ENCODE peak calls at places on chromosomes 12 and 14, in six cellular contexts. C, D, A, G, Q and Y are unnamed samples.

GRCh38 chr12:15632708-15633107 is 156.5 kb downstream of the EPS8 start:
- DNase-seq in C (no peak), D (no peak), A (no peak), G (no peak), Q (no peak), Y (no peak)

GRCh38 chr14:60963761-60964160 is 17.1 kb downstream of the TRMT5 start:
- DNase-seq in C (no peak), D (no peak), A (no peak), G (no peak), Q (no peak), Y (no peak)

GRCh38 chr12:107359382-107359781 is 266.0 kb upstream of the CRY1 start:
- DNase-seq in C (peak), D (peak), A (no peak), G (no peak), Q (no peak), Y (no peak)

GRCh38 chr12:2286461-2287131 is 233.8 kb downstream of the CACNA1C start:
- DNase-seq in C (no peak), D (no peak), A (no peak), G (no peak), Q (peak), Y (peak)

GRCh38 chr14:75553761-75554160 is 24.7 kb upstream of the FLVCR2 start:
- DNase-seq in C (no peak), D (no peak), A (no peak), G (no peak), Q (peak), Y (no peak)

GRCh38 chr12:110669193-110669502 is 19.8 kb downstream of the HVCN1 start:
- DNase-seq in C (no peak), D (no peak), A (no peak), G (no peak), Q (no peak), Y (no peak)

GRCh38 chr14:73741386-73741875 is 27.2 kb upstream of the PNMA1 start:
- DNase-seq in C (peak), D (peak), A (no peak), G (peak), Q (peak), Y (peak)

GRCh38 chr12:50066402-50066801 is 9.0 kb downstream of the ASIC1 start:
- DNase-seq in C (peak), D (peak), A (no peak), G (no peak), Q (peak), Y (peak)

GRCh38 chr14:52080817-52081755 is 12.2 kb upstream of the NID2 start:
- DNase-seq in C (peak), D (peak), A (no peak), G (no peak), Q (peak), Y (peak)

GRCh38 chr12:52580496-52580895 is 6.9 kb upstream of the KRT74 start:
- DNase-seq in C (peak), D (no peak), A (no peak), G (no peak), Q (no peak), Y (no peak)

GRCh38 chr14:49512147-49512551 is 74.0 kb downstream of the RPS29 start:
- DNase-seq in C (no peak), D (peak), A (no peak), G (no peak), Q (no peak), Y (no peak)

GRCh38 chr14:105525861-105526780 is at the start of gene TMEM121:
- DNase-seq in C (peak), D (no peak), A (peak), G (no peak), Q (no peak), Y (no peak)

GRCh38 chr12:70555081-70555480 is 82.1 kb downstream of the PTPRB start:
- DNase-seq in C (peak), D (no peak), A (no peak), G (no peak), Q (no peak), Y (no peak)

GRCh38 chr14:94117856-94118255 is 7.3 kb downstream of the IFI27 start:
- DNase-seq in C (no peak), D (no peak), A (no peak), G (no peak), Q (no peak), Y (no peak)

GRCh38 chr12:114679452-114679875 is 4.5 kb downstream of the TBX3 start:
- DNase-seq in C (peak), D (peak), A (no peak), G (no peak), Q (peak), Y (no peak)

GRCh38 chr12:67632005-67632404 is 16.5 kb upstream of the DYRK2 start:
- DNase-seq in C (peak), D (no peak), A (no peak), G (no peak), Q (no peak), Y (no peak)

GRCh38 chr14:58876613-58877012 is 238.9 kb downstream of the DACT1 start:
- DNase-seq in C (no peak), D (peak), A (no peak), G (no peak), Q (peak), Y (no peak)

GRCh38 chr12:30026621-30027234 is 243.0 kb upstream of the TMTC1 start:
- DNase-seq in C (no peak), D (peak), A (no peak), G (no peak), Q (peak), Y (no peak)

GRCh38 chr12:56590237-56590830 is 39.8 kb downstream of the BAZ2A start:
- DNase-seq in C (peak), D (peak), A (no peak), G (no peak), Q (peak), Y (no peak)

GRCh38 chr14:21671371-21671770 is 2.2 kb downstream of the OR4E1 start:
- DNase-seq in C (no peak), D (no peak), A (no peak), G (no peak), Q (no peak), Y (no peak)

GRCh38 chr12:14811486-14811885 is 2.5 kb downstream of the SMCO3 start:
- DNase-seq in C (no peak), D (no peak), A (no peak), G (no peak), Q (no peak), Y (no peak)

GRCh38 chr14:69086537-69086936 is 66.4 kb downstream of the DCAF5 start:
- DNase-seq in C (no peak), D (no peak), A (no peak), G (no peak), Q (no peak), Y (peak)

GRCh38 chr14:100857923-100858837 is 32.3 kb downstream of the MEG3 start:
- DNase-seq in C (no peak), D (no peak), A (no peak), G (no peak), Q (no peak), Y (no peak)

GRCh38 chr12:2052861-2053674 is at the start of gene CACNA1C:
- DNase-seq in C (peak), D (peak), A (peak), G (no peak), Q (peak), Y (peak)

GRCh38 chr12:109650808-109651207 is 62.8 kb upstream of the FAM222A start:
- DNase-seq in C (no peak), D (no peak), A (no peak), G (no peak), Q (no peak), Y (no peak)

GRCh38 chr12:64670856-64671639 is 60.8 kb downstream of the RASSF3 start:
- DNase-seq in C (peak), D (peak), A (no peak), G (no peak), Q (peak), Y (peak)

GRCh38 chr12:115403689-115404088 is 719.7 kb upstream of the TBX3 start:
- DNase-seq in C (no peak), D (no peak), A (no peak), G (no peak), Q (no peak), Y (no peak)

GRCh38 chr14:94403312-94403711 is 14.9 kb upstream of the SERPINA1 start:
- DNase-seq in C (no peak), D (no peak), A (no peak), G (no peak), Q (no peak), Y (no peak)

GRCh38 chr12:131980263-131980662 is 30.5 kb downstream of the EP400 start:
- DNase-seq in C (no peak), D (peak), A (no peak), G (no peak), Q (peak), Y (no peak)

GRCh38 chr12:89919241-89919906 is 210.7 kb upstream of the ATP2B1 start:
- DNase-seq in C (no peak), D (no peak), A (no peak), G (no peak), Q (no peak), Y (peak)

GRCh38 chr12:113237748-113238147 is 16.5 kb downstream of the TPCN1 start:
- DNase-seq in C (no peak), D (no peak), A (no peak), G (no peak), Q (no peak), Y (no peak)

GRCh38 chr12:26185532-26186320 is 9.6 kb upstream of the SSPN start:
- DNase-seq in C (peak), D (no peak), A (no peak), G (no peak), Q (no peak), Y (peak)

GRCh38 chr14:97523936-97524335 is 726.8 kb downstream of the VRK1 start:
- DNase-seq in C (peak), D (no peak), A (no peak), G (no peak), Q (no peak), Y (peak)

GRCh38 chr12:132486576-132486975 is 3.4 kb upstream of the FBRSL1 start:
- DNase-seq in C (no peak), D (no peak), A (no peak), G (no peak), Q (no peak), Y (no peak)

GRCh38 chr12:26226629-26227375 is 31.4 kb downstream of the SSPN start:
- DNase-seq in C (peak), D (no peak), A (peak), G (peak), Q (peak), Y (peak)

GRCh38 chr14:69945905-69946304 is 66.7 kb downstream of the SMOC1 start:
- DNase-seq in C (no peak), D (no peak), A (no peak), G (no peak), Q (no peak), Y (no peak)

GRCh38 chr14:48937796-48938195 is 648.4 kb downstream of the RPS29 start:
- DNase-seq in C (peak), D (peak), A (peak), G (no peak), Q (peak), Y (no peak)

GRCh38 chr14:52013984-52014600 is 24.7 kb downstream of the RTRAF start:
- DNase-seq in C (peak), D (no peak), A (no peak), G (no peak), Q (no peak), Y (no peak)

GRCh38 chr14:77314043-77314442 is 6.6 kb downstream of the POMT2 start:
- DNase-seq in C (peak), D (peak), A (no peak), G (no peak), Q (peak), Y (peak)
- H4K8ac ChIP-seq in C (no peak), D (no peak), A (no peak), G (no peak), Q (no peak), Y (no peak)

GRCh38 chr12:6163554-6164060 is 36.6 kb upstream of the CD9 start:
- DNase-seq in C (no peak), D (no peak), A (no peak), G (no peak), Q (no peak), Y (no peak)
- H3K23ac ChIP-seq in C (no peak), D (no peak), A (no peak), G (no peak), Q (no peak), Y (no peak)

DNA sequence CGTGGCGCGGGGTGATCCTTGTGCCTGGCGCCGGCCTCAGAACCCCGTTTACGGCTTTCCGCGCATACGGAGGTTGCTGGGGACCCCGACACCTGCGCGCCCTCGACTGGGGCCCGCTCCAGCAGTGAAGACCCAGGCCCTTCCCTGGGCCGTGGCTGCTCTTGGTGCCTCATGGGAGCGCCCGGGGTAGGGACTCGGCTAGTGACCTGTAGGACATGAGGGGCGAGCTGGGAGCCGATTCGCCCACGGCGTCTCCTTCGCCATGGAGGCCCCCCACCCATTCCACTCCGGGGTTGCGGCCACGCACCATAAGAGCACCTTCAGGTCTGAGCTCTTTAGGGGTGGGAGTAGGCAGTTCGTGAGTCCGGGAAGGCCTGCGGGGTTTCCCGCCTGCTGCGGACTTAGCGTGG is 14.2 kb upstream of the PAX9 start:
- DNase-seq in C (no peak), D (no peak), A (no peak), G (no peak), Q (no peak), Y (no peak)
- H3K4me3 ChIP-seq in C (peak), D (peak), A (peak), G (peak), Q (peak), Y (peak)

DNA sequence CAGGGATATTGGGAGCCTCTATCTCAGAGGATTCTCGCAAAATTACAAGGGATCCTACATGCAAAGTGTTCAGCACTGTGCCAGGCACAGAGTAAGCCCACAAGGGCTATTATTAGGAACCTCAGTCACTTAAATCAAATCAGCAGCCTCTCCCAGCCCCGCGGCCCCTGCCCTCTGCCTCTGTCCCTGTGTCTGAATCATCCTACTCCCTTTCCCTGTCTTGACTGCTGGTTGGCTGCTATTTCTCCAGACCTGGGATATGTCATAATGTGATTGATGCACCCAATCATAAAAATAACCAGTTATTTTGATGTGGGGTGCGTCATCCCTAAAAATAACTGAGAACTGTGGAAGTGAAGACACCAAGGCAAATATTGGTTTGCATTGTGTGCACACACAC is 176.3 kb downstream of the KSR2 start:
- DNase-seq in C (no peak), D (no peak), A (no peak), G (no peak), Q (no peak), Y (no peak)
- H4K8ac ChIP-seq in C (no peak), D (no peak), A (no peak), G (no peak), Q (no peak), Y (no peak)

DNA sequence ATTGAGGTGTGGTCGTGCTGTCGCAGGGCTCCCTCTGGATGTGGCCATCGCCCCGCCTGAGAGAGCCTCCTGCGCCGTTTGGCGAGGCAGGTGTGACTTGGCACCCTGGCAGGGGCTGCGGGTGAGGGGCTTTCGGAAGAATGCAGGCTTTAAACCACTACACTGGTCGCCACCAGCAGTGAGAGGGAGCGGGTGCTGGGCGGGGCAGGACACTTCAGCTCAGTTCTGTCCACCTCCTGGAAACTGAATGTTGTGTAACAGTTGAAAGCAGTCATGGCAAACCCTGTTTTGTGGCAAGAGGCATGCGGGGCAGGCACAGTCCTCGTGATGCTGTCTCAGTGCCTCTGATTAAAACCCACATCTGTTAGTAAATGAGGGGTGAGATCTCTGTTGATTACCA is 55.9 kb downstream of the AACS start:
- DNase-seq in C (no peak), D (no peak), A (no peak), G (no peak), Q (no peak), Y (no peak)
- H3K23ac ChIP-seq in C (no peak), D (no peak), A (peak), G (no peak), Q (no peak), Y (no peak)

GRCh38 chr14:54675236-54676125 is 108.6 kb downstream of the SAMD4A start:
- DNase-seq in C (no peak), D (no peak), A (no peak), G (no peak), Q (no peak), Y (no peak)

GRCh38 chr14:54673193-54674121 is 106.5 kb downstream of the SAMD4A start:
- DNase-seq in C (peak), D (peak), A (no peak), G (no peak), Q (peak), Y (no peak)

GRCh38 chr14:54674342-54674741 is 107.4 kb downstream of the SAMD4A start:
- DNase-seq in C (no peak), D (no peak), A (no peak), G (no peak), Q (no peak), Y (no peak)

GRCh38 chr14:54680636-54681035 is 113.7 kb downstream of the SAMD4A start:
- DNase-seq in C (no peak), D (no peak), A (no peak), G (no peak), Q (no peak), Y (no peak)

DNA sequence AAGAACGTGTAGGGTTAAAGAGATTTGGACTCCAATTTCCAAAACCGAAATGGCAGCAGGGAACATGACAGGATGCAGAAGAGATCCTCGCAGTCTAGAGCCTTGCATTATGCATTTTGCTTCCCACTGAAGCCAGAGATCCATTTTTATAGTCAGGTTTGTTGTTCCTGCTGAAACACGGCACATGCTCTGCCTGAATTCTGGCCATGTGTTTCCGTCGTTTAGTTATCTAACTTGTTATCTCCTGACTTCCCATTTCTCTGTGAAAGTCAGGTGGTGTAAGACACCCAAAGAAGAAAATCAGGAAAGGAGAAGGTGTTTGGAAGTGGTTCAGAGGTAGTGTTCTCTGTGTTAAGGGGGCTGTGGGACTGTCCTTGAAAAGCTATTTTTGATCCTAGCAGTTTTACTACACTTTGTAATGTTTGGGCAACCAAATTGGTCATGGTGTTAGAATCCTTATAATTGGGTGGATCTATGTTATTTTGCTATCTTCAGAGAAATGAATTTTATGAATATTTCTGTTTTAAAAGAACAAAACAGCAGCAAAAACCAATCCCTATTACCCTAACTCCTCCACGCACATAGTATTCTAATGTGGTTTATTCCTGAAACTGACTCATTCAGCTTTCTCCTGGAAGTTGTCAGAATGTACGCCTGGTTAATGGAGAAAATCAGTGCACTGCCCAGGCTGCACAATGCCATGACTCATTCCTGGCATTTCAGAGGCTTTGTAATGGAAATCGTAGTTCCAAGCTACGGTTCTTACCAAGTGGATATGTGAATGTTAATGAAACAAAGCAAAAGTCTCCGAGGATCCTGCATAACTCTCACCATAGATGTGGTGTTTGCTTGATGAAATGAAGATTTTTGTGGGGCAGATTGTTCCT is 110.1 kb downstream of the SAMD4A start:
- DNase-seq in C (peak), D (peak), A (peak), G (peak), Q (peak), Y (peak)
- H3K4me3 ChIP-seq in C (no peak), D (peak), A (no peak), G (no peak), Q (no peak), Y (no peak)

GRCh38 chr12:93115646-93116045 is 186.6 kb upstream of the EEA1 start:
- DNase-seq in C (no peak), D (peak), A (no peak), G (no peak), Q (no peak), Y (no peak)

GRCh38 chr12:93116632-93117031 is 187.5 kb upstream of the EEA1 start:
- DNase-seq in C (no peak), D (no peak), A (no peak), G (no peak), Q (no peak), Y (peak)

GRCh38 chr12:93113317-93114006 is 184.4 kb upstream of the EEA1 start:
- DNase-seq in C (no peak), D (no peak), A (no peak), G (no peak), Q (peak), Y (no peak)

GRCh38 chr12:93111791-93112208 is 182.7 kb upstream of the EEA1 start:
- DNase-seq in C (no peak), D (no peak), A (no peak), G (no peak), Q (no peak), Y (peak)

GRCh38 chr12:93115198-93115601 is 186.1 kb upstream of the EEA1 start:
- DNase-seq in C (peak), D (no peak), A (no peak), G (no peak), Q (no peak), Y (no peak)
- H4K8ac ChIP-seq in C (no peak), D (no peak), A (no peak), G (no peak), Q (no peak), Y (no peak)

DNA sequence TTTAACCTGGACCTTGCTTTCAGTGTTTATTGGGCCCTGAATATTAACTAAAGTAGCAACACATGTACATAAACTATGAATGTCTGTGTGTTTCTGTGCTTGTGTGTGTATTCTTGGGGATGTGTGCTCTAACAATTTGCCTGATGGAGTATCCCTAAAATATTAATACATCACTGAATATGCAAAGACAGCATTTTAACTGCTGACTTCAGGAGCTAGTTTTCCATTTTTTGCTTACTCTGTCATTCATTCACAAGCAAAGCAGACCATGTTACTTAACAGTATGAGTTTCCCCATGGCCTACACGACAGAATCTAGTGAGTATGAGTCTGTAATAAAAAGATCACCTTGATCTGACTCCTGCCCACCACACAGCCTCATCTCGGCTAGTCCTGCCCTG is 402.8 kb downstream of the BCAT1 start:
- DNase-seq in C (no peak), D (no peak), A (no peak), G (no peak), Q (no peak), Y (no peak)
- H3K23ac ChIP-seq in C (no peak), D (peak), A (no peak), G (no peak), Q (no peak), Y (no peak)